ENCODE peak calls at places on chromosomes 6 and 20, in four cellular contexts. J, Q, D and V are unnamed samples.

GRCh38 chr6:56535626-56536025 is 107.1 kb downstream of the DST start:
- DNase-seq in Q (no peak), J (no peak), D (no peak), V (no peak)

GRCh38 chr6:134658596-134658995 is 291.3 kb downstream of the ALDH8A1 start:
- DNase-seq in J (no peak), Q (no peak), D (no peak), V (no peak)

GRCh38 chr20:17857639-17858449 is 110.8 kb downstream of the SNX5 start:
- DNase-seq in D (no peak), Q (no peak), J (no peak), V (no peak)

GRCh38 chr6:93644611-93645010 is 225.3 kb upstream of the EPHA7 start:
- DNase-seq in D (peak), Q (no peak), J (peak), V (no peak)

GRCh38 chr6:14732226-14732844 is 513.5 kb upstream of the JARID2 start:
- DNase-seq in D (no peak), Q (no peak), J (no peak), V (no peak)

GRCh38 chr6:44219053-44219814 is 2.5 kb downstream of the MYMX start:
- DNase-seq in D (no peak), Q (peak), J (peak), V (peak)

GRCh38 chr20:3797592-3798404 is 1.7 kb downstream of the CDC25B start:
- DNase-seq in D (no peak), Q (no peak), J (peak), V (no peak)

GRCh38 chr6:91476000-91476399 is 889.1 kb upstream of the MAP3K7 start:
- DNase-seq in D (peak), Q (no peak), J (peak), V (peak)

GRCh38 chr6:130424704-130425103 is 58.9 kb downstream of the TMEM200A start:
- DNase-seq in Q (no peak), D (no peak), J (no peak), V (no peak)

GRCh38 chr20:10667077-10667401 is 6.8 kb downstream of the JAG1 start:
- DNase-seq in J (no peak), Q (no peak), D (no peak), V (no peak)

GRCh38 chr6:88376759-88377387 is 210.7 kb upstream of the CNR1 start:
- DNase-seq in J (no peak), D (no peak), Q (no peak), V (no peak)

GRCh38 chr6:148747145-148747492 is 289 bp downstream of the UST start:
- DNase-seq in D (no peak), Q (peak), J (peak), V (no peak)

GRCh38 chr6:35833534-35833933 is 28.4 kb downstream of the LHFPL5 start:
- DNase-seq in D (no peak), Q (no peak), J (no peak), V (no peak)

GRCh38 chr20:63751471-63752271 is 12.1 kb downstream of the SLC2A4RG start:
- DNase-seq in Q (no peak), J (no peak), D (no peak), V (no peak)

GRCh38 chr6:64988148-64988547 is 718.9 kb downstream of the EYS start:
- DNase-seq in J (no peak), Q (no peak), D (no peak), V (no peak)

GRCh38 chr20:10218536-10219451 is at the start of gene SNAP25:
- DNase-seq in J (peak), Q (no peak), D (peak), V (peak)

GRCh38 chr6:15023448-15023847 is 222.4 kb upstream of the JARID2 start:
- DNase-seq in Q (no peak), J (no peak), D (no peak), V (peak)

GRCh38 chr6:118377711-118378414 is 170.2 kb upstream of the PLN start:
- DNase-seq in J (no peak), Q (no peak), D (no peak), V (no peak)

GRCh38 chr6:69696273-69696672 is 100.5 kb downstream of the LMBRD1 start:
- DNase-seq in Q (no peak), D (no peak), J (no peak), V (peak)

GRCh38 chr6:130810307-130811030 is 16.7 kb upstream of the SMLR1 start:
- DNase-seq in Q (no peak), J (no peak), D (no peak), V (no peak)

GRCh38 chr6:169145991-169146501 is 107.6 kb downstream of the THBS2 start:
- DNase-seq in D (no peak), Q (no peak), J (no peak), V (no peak)

GRCh38 chr20:38855356-38855755 is 49.9 kb downstream of the PPP1R16B start:
- DNase-seq in D (no peak), Q (no peak), J (no peak), V (no peak)

GRCh38 chr6:120405947-120406346 is 928.3 kb downstream of the TBC1D32 start:
- DNase-seq in J (no peak), D (no peak), Q (no peak), V (no peak)

GRCh38 chr6:593907-594212 is 63.0 kb downstream of the HUS1B start:
- DNase-seq in D (no peak), Q (no peak), J (no peak), V (no peak)

GRCh38 chr6:589090-589489 is 67.8 kb downstream of the HUS1B start:
- DNase-seq in Q (no peak), J (no peak), D (no peak), V (no peak)

GRCh38 chr6:593139-593906 is 63.6 kb downstream of the HUS1B start:
- DNase-seq in Q (peak), J (peak), D (peak), V (peak)
- TF ChIP-seq CTCF in Q (peak), J (peak), D (peak), V (peak)

DNA sequence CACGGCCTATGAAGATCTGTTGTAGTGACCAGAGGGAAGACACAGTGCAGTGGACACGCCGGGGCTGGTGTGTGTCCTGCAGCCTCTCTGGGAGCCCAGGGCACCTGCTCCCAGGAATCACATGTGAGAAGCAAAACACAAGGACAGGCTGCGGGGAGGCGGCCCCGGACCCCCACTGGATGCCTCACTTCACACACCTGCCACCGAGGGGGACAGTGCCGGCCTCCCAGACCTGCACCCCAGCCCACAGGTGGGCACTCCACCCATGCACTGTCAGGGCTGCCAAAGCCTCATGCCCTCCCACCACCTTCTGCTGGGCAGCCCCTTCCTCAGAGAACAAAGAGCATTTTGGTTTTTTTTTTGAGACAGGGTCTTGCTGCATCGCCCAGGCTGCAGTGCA is 27.4 kb downstream of the FRMD1 start:
- DNase-seq in D (no peak), Q (no peak), J (no peak), V (no peak)
- TF ChIP-seq CTCF in D (no peak), Q (no peak), J (no peak), V (no peak)

GRCh38 chr6:4281341-4282293 is 146.2 kb upstream of the ECI2 start:
- DNase-seq in Q (no peak), J (peak), D (no peak), V (peak)

GRCh38 chr6:4282926-4283325 is 147.6 kb upstream of the ECI2 start:
- DNase-seq in D (no peak), J (no peak), Q (no peak), V (no peak)

GRCh38 chr6:4280031-4280430 is 144.7 kb upstream of the ECI2 start:
- DNase-seq in Q (no peak), J (no peak), D (no peak), V (no peak)

GRCh38 chr6:4280721-4281120 is 145.3 kb upstream of the ECI2 start:
- DNase-seq in J (no peak), D (no peak), Q (no peak), V (no peak)
- TF ChIP-seq CTCF in J (no peak), D (no peak), Q (no peak), V (no peak)

GRCh38 chr6:104896914-104897313 is 37.2 kb upstream of the HACE1 start:
- DNase-seq in J (no peak), D (no peak), Q (no peak), V (no peak)
- TF ChIP-seq CTCF in J (no peak), D (peak), Q (no peak), V (no peak)

GRCh38 chr20:1811621-1812498 is 83.3 kb upstream of the SIRPA start:
- DNase-seq in Q (no peak), J (no peak), D (no peak), V (no peak)
- TF ChIP-seq CTCF in Q (peak), J (no peak), D (no peak), V (no peak)

GRCh38 chr6:110878751-110879539 is 4.4 kb downstream of the AMD1 start:
- DNase-seq in J (peak), D (no peak), Q (peak), V (peak)

GRCh38 chr6:110884321-110884720 is 9.7 kb downstream of the AMD1 start:
- DNase-seq in D (no peak), J (no peak), Q (no peak), V (no peak)

GRCh38 chr6:110880651-110881050 is 6.1 kb downstream of the AMD1 start:
- DNase-seq in Q (no peak), D (no peak), J (no peak), V (no peak)

GRCh38 chr6:110882824-110883554 is 8.4 kb downstream of the AMD1 start:
- DNase-seq in D (no peak), J (no peak), Q (no peak), V (no peak)

DNA sequence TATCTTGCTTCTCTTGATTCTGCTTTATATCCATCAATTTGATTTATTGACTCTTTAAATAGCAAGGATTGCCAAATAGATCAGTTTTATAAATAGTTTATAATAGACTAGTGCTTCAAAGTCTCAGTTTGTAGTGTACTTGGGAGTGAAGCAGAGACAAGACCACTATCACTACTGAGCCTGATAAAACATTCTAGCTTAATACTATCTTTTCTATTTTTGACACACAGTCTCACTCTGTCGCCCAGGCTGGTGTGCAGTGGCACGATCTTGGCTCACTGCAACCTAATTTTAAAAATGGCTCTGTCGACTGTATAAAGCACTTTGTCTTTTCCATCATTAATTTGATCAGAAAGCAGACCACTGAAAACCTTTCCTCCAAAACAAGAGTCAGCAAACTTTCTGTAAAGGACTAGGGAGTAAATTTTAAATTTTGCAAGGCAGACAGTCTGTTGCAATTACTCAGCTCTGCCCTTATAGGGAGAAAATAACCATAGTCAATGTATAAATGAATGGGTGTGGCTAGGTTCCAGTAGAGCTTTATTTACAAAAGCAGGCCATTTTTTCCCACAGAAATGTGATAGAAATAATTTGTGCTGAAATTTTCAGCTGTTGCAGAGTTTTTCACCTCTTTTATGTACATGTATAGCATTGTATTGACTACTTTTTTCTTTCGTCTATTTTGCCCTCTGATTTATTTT is 7.5 kb downstream of the AMD1 start:
- DNase-seq in Q (no peak), D (no peak), J (no peak), V (no peak)
- TF ChIP-seq CTCF in Q (no peak), D (no peak), J (no peak), V (no peak)

GRCh38 chr20:34825530-34826362 is at the start of gene NCOA6:
- DNase-seq in Q (peak), D (peak), J (peak), V (peak)

GRCh38 chr20:34824026-34824860 is 1.2 kb downstream of the NCOA6 start:
- DNase-seq in Q (peak), J (peak), D (peak), V (peak)

GRCh38 chr20:34824861-34825529 is 456 bp downstream of the NCOA6 start:
- DNase-seq in Q (peak), D (no peak), J (peak), V (peak)

GRCh38 chr20:34834459-34834893 is 9.0 kb upstream of the NCOA6 start:
- DNase-seq in D (no peak), J (no peak), Q (no peak), V (peak)

DNA sequence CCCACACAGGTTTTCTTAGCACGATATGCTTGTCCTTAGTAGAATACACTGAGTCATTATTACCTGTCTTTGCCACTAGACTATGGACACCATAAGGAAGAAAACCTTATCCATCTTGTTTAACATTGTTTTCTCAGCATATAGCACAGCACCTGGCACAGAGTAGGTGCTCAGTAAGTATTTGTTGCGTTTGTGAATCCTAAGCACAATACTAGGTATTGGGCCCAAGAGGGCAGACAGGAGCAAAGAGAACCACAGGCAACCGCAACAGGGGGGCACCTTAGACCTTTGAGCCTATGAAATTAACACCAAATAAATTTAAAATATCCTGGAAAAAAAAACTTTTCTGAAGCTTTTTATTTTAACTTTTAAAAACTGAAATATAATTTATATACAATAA is 3.7 kb upstream of the NCOA6 start:
- DNase-seq in D (no peak), J (no peak), Q (no peak), V (no peak)
- TF ChIP-seq CTCF in D (no peak), J (no peak), Q (no peak), V (no peak)

GRCh38 chr20:23244916-23245552 is 105.6 kb upstream of the NXT1 start:
- DNase-seq in J (no peak), D (no peak), Q (no peak), V (no peak)

GRCh38 chr20:23243791-23244190 is 106.8 kb upstream of the NXT1 start:
- DNase-seq in D (no peak), Q (no peak), J (no peak), V (no peak)

GRCh38 chr20:23246682-23247664 is 103.6 kb upstream of the NXT1 start:
- DNase-seq in Q (peak), D (no peak), J (no peak), V (no peak)

GRCh38 chr20:23244207-23244915 is 106.2 kb upstream of the NXT1 start:
- DNase-seq in D (no peak), J (no peak), Q (no peak), V (no peak)

DNA sequence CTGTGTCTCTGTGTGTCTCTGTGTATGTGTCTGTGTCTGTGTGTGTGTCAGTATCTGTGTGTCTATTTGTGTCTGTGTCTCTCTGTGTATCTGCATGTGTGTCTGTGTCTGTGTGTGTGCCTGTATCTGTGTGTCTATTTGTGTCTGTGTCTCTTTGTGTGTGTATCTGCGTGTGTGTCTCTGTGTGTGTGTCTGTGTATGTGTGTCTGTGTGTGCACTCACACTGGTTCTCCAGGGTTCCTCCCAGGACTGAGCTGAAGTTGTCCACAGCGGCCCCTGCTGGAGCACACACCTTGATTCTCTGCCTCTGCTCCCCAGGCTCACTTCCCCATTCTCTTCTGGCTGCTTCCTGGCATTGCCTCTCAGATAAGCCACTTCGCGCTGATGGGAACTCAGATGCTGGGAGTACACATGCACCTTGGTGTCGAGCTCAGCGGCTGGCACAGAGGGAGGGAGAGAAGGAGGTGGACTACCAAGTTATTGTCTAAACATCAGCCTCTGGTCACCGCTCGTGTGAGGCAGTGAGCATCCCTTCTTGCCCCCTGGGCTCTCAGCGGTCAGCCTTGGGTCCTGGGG is 105.0 kb upstream of the NXT1 start:
- DNase-seq in J (peak), D (no peak), Q (peak), V (peak)
- TF ChIP-seq CTCF in J (peak), D (peak), Q (peak), V (peak)

GRCh38 chr6:13479206-13479797 is 8.1 kb downstream of the GFOD1 start:
- DNase-seq in Q (no peak), D (no peak), J (no peak), V (no peak)
- TF ChIP-seq CTCF in Q (no peak), D (no peak), J (no peak), V (no peak)